ENCODE peak calls at places on chromosomes 13 and 19, in four cellular contexts. One of them, this sample, is unnamed.

GRCh38 chr13:24148414-24149305 is 11.9 kb upstream of the SPATA13 start:
- DNase-seq in tibial artery: no peak
- DNase-seq in hepatocyte: peak
- DNase-seq in pancreas: no peak
- DNase-seq in this sample: peak

GRCh38 chr19:10473192-10473591 is 30.0 kb downstream of the KEAP1 start:
- DNase-seq in tibial artery: no peak
- DNase-seq in pancreas: no peak
- DNase-seq in hepatocyte: no peak
- DNase-seq in this sample: no peak

GRCh38 chr19:10922638-10923014 is 5.8 kb downstream of the YIPF2 start:
- DNase-seq in pancreas: no peak
- DNase-seq in hepatocyte: no peak
- DNase-seq in tibial artery: no peak
- DNase-seq in this sample: no peak

GRCh38 chr19:55369651-55370304 is 485 bp downstream of the IL11 start:
- DNase-seq in hepatocyte: peak
- DNase-seq in tibial artery: no peak
- DNase-seq in pancreas: no peak
- DNase-seq in this sample: no peak

GRCh38 chr13:60351326-60351725 is 45.7 kb upstream of the TDRD3 start:
- DNase-seq in tibial artery: no peak
- DNase-seq in hepatocyte: peak
- DNase-seq in pancreas: no peak
- DNase-seq in this sample: no peak

GRCh38 chr13:111158136-111158805 is 43.2 kb downstream of the ARHGEF7 start:
- DNase-seq in hepatocyte: no peak
- DNase-seq in tibial artery: no peak
- DNase-seq in pancreas: no peak
- DNase-seq in this sample: peak

GRCh38 chr13:46679369-46680180 is 117.4 kb downstream of the ESD start:
- DNase-seq in hepatocyte: peak
- DNase-seq in pancreas: no peak
- DNase-seq in tibial artery: no peak
- DNase-seq in this sample: no peak

GRCh38 chr13:110062077-110062776 is 244.7 kb downstream of the COL4A1 start:
- DNase-seq in pancreas: no peak
- DNase-seq in tibial artery: no peak
- DNase-seq in hepatocyte: no peak
- DNase-seq in this sample: no peak

GRCh38 chr19:57351867-57352266 is 796 bp downstream of the ZNF304 start:
- DNase-seq in tibial artery: no peak
- DNase-seq in pancreas: no peak
- DNase-seq in hepatocyte: peak
- DNase-seq in this sample: no peak

GRCh38 chr19:40444181-40445005 is at the start of gene SERTAD3:
- DNase-seq in hepatocyte: peak
- DNase-seq in tibial artery: peak
- DNase-seq in pancreas: peak
- DNase-seq in this sample: peak

GRCh38 chr19:40443930-40444180 is 280 bp downstream of the SERTAD3 start:
- DNase-seq in tibial artery: no peak
- DNase-seq in pancreas: no peak
- DNase-seq in hepatocyte: no peak
- DNase-seq in this sample: no peak

GRCh38 chr19:40443131-40443929 is 805 bp downstream of the SERTAD3 start:
- DNase-seq in hepatocyte: peak
- DNase-seq in pancreas: peak
- DNase-seq in tibial artery: peak
- DNase-seq in this sample: peak

GRCh38 chr19:40442328-40443130 is 1.6 kb downstream of the SERTAD3 start:
- DNase-seq in pancreas: no peak
- DNase-seq in hepatocyte: no peak
- DNase-seq in tibial artery: no peak
- DNase-seq in this sample: no peak

DNA sequence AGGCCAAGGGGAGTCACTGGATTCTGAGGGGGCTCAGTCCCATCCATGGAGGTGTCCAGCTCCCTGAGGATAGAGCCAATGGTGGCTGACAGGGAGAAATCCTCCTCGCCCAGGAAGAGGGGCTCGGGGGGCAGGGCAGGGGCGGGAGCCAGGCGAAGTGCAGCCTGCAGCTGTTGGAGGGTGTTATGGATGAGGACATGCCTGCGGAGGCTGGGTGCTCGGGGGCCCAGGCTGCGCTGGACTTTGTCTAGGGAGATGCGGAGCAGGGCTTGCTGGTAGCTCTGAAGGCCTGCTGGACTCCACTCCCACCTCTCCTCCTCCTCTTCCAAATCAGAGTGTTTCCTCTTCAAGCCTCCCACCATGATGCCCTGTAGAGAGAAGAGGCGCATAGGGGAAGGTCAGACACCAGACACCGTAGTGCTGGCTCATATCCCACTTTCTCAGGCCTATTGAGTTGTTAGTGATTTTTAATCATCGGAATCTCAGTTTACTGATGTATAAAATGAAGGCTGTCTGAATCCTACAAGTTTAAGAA is 2.3 kb downstream of the SERTAD3 start:
- DNase-seq in hepatocyte: no peak
- DNase-seq in pancreas: no peak
- DNase-seq in tibial artery: no peak
- DNase-seq in this sample: no peak
- H3K4me3 ChIP-seq in hepatocyte: peak
- H3K4me3 ChIP-seq in pancreas: no peak
- H3K4me3 ChIP-seq in tibial artery: peak
- H3K4me3 ChIP-seq in this sample: no peak

GRCh38 chr13:74256969-74257368 is 122.8 kb upstream of the KLF12 start:
- DNase-seq in tibial artery: no peak
- DNase-seq in hepatocyte: no peak
- DNase-seq in pancreas: no peak
- DNase-seq in this sample: no peak
- H3K4me3 ChIP-seq in tibial artery: no peak
- H3K4me3 ChIP-seq in hepatocyte: no peak
- H3K4me3 ChIP-seq in pancreas: no peak
- H3K4me3 ChIP-seq in this sample: no peak

GRCh38 chr13:113429608-113429985 is 23.7 kb downstream of the ADPRHL1 start:
- DNase-seq in pancreas: no peak
- DNase-seq in tibial artery: no peak
- DNase-seq in hepatocyte: no peak
- DNase-seq in this sample: no peak
- H3K4me3 ChIP-seq in pancreas: no peak
- H3K4me3 ChIP-seq in tibial artery: no peak
- H3K4me3 ChIP-seq in hepatocyte: no peak
- H3K4me3 ChIP-seq in this sample: no peak

GRCh38 chr19:2042485-2043268 is 8.4 kb downstream of the MKNK2 start:
- DNase-seq in tibial artery: no peak
- DNase-seq in hepatocyte: peak
- DNase-seq in pancreas: peak
- DNase-seq in this sample: no peak
- H3K4me3 ChIP-seq in tibial artery: peak
- H3K4me3 ChIP-seq in hepatocyte: no peak
- H3K4me3 ChIP-seq in pancreas: peak
- H3K4me3 ChIP-seq in this sample: peak

GRCh38 chr19:50719119-50719435 is 525 bp downstream of the SHANK1 start:
- DNase-seq in tibial artery: no peak
- DNase-seq in pancreas: no peak
- DNase-seq in hepatocyte: no peak
- DNase-seq in this sample: no peak
- H3K4me3 ChIP-seq in tibial artery: peak
- H3K4me3 ChIP-seq in pancreas: no peak
- H3K4me3 ChIP-seq in hepatocyte: no peak
- H3K4me3 ChIP-seq in this sample: peak

GRCh38 chr13:44308352-44308751 is 65.3 kb upstream of the SERP2 start:
- DNase-seq in hepatocyte: no peak
- DNase-seq in tibial artery: no peak
- DNase-seq in pancreas: no peak
- DNase-seq in this sample: no peak
- H3K4me3 ChIP-seq in hepatocyte: no peak
- H3K4me3 ChIP-seq in tibial artery: no peak
- H3K4me3 ChIP-seq in pancreas: no peak
- H3K4me3 ChIP-seq in this sample: no peak

GRCh38 chr19:3980353-3981251 is 4.7 kb downstream of the EEF2 start:
- DNase-seq in pancreas: no peak
- DNase-seq in tibial artery: no peak
- DNase-seq in hepatocyte: no peak
- DNase-seq in this sample: no peak
- H3K4me3 ChIP-seq in pancreas: no peak
- H3K4me3 ChIP-seq in tibial artery: no peak
- H3K4me3 ChIP-seq in hepatocyte: no peak
- H3K4me3 ChIP-seq in this sample: no peak

DNA sequence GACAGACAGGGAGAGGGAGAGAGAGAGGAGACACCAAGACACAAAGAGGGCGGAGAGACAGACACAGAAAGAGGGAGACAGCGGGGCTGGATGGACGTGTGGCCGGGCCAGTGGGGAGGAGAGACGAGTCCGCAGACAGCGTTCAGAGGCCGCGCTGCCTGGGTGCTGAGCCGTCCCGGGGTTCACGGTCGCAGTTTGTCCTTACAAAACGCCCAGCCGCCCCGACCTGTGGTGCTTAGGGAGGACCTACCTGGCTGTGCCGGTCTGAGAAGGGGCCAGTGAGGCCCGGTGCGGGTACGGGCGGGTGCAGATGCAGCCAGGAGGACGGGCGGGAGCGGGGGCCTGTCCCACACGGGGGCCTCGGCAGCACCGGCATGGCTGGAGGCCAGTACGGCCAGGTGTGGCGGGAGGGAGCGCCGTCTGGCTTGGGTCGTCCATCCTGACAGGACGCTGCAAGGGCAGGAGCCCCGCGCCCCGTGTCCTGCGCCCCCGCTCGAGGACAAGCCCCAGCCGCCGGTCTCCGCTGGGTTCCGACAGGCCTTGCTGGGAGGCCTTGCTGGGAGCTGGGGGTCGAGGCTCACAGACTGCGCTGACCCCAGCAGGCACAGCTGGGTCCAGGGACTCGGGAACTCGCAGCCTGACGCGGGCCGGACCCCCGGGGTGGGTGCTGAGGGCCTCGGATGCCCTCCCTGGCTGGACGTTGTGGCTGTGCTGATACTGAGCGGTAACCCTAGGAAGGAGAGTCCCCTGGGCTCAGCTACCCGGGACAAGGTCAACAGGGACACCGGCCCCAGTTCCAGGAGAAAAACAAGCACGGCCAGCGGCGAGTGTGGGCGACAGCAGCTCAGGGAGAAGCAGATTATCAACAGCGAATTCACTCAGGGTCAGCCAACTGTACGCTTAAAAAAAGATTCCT is 5.3 kb upstream of the PROZ start:
- DNase-seq in pancreas: peak
- DNase-seq in tibial artery: peak
- DNase-seq in hepatocyte: peak
- DNase-seq in this sample: peak
- H3K4me3 ChIP-seq in pancreas: peak
- H3K4me3 ChIP-seq in tibial artery: peak
- H3K4me3 ChIP-seq in hepatocyte: peak
- H3K4me3 ChIP-seq in this sample: peak

GRCh38 chr13:81487151-81487550 is 1146.2 kb upstream of the SPRY2 start:
- DNase-seq in tibial artery: no peak
- DNase-seq in hepatocyte: peak
- DNase-seq in pancreas: no peak
- DNase-seq in this sample: no peak
- H3K4me3 ChIP-seq in tibial artery: no peak
- H3K4me3 ChIP-seq in hepatocyte: no peak
- H3K4me3 ChIP-seq in pancreas: no peak
- H3K4me3 ChIP-seq in this sample: no peak